ENCODE peak calls at places on chromosomes 5 and 9, in ten cellular contexts. One of them, this sample, is unnamed.
A peak's percentile ranks its signal among the peaks of the same experiment; 100 is the strongest.

GRCh38 chr9:1173211-1173610 is 123.1 kb downstream of the DMRT2 start:
- DNase-seq in GM12892: no peak
- DNase-seq in endothelial cell of umbilical vein: no peak
- DNase-seq in H54: no peak
- DNase-seq in gastrocnemius medialis: no peak
- DNase-seq in HCT116: no peak
- DNase-seq in spleen: no peak
- DNase-seq in stomach: no peak
- DNase-seq in A549: no peak
- DNase-seq in IMR-90: no peak
- DNase-seq in this sample: no peak

GRCh38 chr5:81542242-81542641 is 148.3 kb upstream of the ACOT12 start:
- DNase-seq in stomach: no peak
- DNase-seq in spleen: no peak
- DNase-seq in gastrocnemius medialis: no peak
- DNase-seq in endothelial cell of umbilical vein: no peak
- DNase-seq in IMR-90: no peak
- DNase-seq in A549: no peak
- DNase-seq in GM12892: no peak
- DNase-seq in HCT116: no peak
- DNase-seq in H54: no peak
- DNase-seq in this sample: no peak

GRCh38 chr5:57492632-57493031 is 10.0 kb upstream of the ACTBL2 start:
- DNase-seq in gastrocnemius medialis: no peak
- DNase-seq in IMR-90: no peak
- DNase-seq in endothelial cell of umbilical vein: no peak
- DNase-seq in GM12892: no peak
- DNase-seq in H54: no peak
- DNase-seq in stomach: no peak
- DNase-seq in A549: no peak
- DNase-seq in HCT116: no peak
- DNase-seq in spleen: no peak
- DNase-seq in this sample: no peak

GRCh38 chr5:135135530-135136201 is 101.6 kb upstream of the PITX1 start:
- DNase-seq in HCT116: peak; percentile 36
- DNase-seq in GM12892: no peak
- DNase-seq in endothelial cell of umbilical vein: no peak
- DNase-seq in stomach: peak; percentile 63
- DNase-seq in H54: peak; percentile 54
- DNase-seq in spleen: no peak
- DNase-seq in gastrocnemius medialis: peak; percentile 32
- DNase-seq in IMR-90: peak; percentile 79
- DNase-seq in A549: peak; percentile 70
- DNase-seq in this sample: peak; percentile 22

GRCh38 chr5:143213851-143214363 is 189.6 kb downstream of the NR3C1 start:
- DNase-seq in gastrocnemius medialis: no peak
- DNase-seq in IMR-90: peak; percentile 12
- DNase-seq in GM12892: peak; percentile 48
- DNase-seq in HCT116: no peak
- DNase-seq in H54: no peak
- DNase-seq in endothelial cell of umbilical vein: peak; percentile 64
- DNase-seq in A549: no peak
- DNase-seq in stomach: no peak
- DNase-seq in spleen: no peak
- DNase-seq in this sample: no peak

GRCh38 chr5:35855221-35855620 is 1.5 kb upstream of the IL7R start:
- DNase-seq in H54: no peak
- DNase-seq in endothelial cell of umbilical vein: no peak
- DNase-seq in stomach: no peak
- DNase-seq in spleen: no peak
- DNase-seq in HCT116: no peak
- DNase-seq in IMR-90: no peak
- DNase-seq in gastrocnemius medialis: no peak
- DNase-seq in GM12892: no peak
- DNase-seq in A549: no peak
- DNase-seq in this sample: no peak

GRCh38 chr9:71025728-71026127 is 95.7 kb downstream of the TRPM3 start:
- DNase-seq in stomach: no peak
- DNase-seq in H54: no peak
- DNase-seq in endothelial cell of umbilical vein: no peak
- DNase-seq in gastrocnemius medialis: no peak
- DNase-seq in A549: no peak
- DNase-seq in IMR-90: no peak
- DNase-seq in GM12892: no peak
- DNase-seq in HCT116: no peak
- DNase-seq in spleen: no peak
- DNase-seq in this sample: no peak

GRCh38 chr9:94011134-94011533 is 56.0 kb upstream of the BARX1 start:
- DNase-seq in H54: peak; percentile 59
- DNase-seq in IMR-90: no peak
- DNase-seq in gastrocnemius medialis: no peak
- DNase-seq in GM12892: no peak
- DNase-seq in A549: no peak
- DNase-seq in spleen: no peak
- DNase-seq in HCT116: no peak
- DNase-seq in endothelial cell of umbilical vein: no peak
- DNase-seq in stomach: peak; percentile 41
- DNase-seq in this sample: no peak

GRCh38 chr5:180642181-180643140 is 6.9 kb downstream of the FLT4 start:
- DNase-seq in endothelial cell of umbilical vein: no peak
- DNase-seq in A549: no peak
- DNase-seq in spleen: no peak
- DNase-seq in IMR-90: no peak
- DNase-seq in gastrocnemius medialis: no peak
- DNase-seq in stomach: peak; percentile 17
- DNase-seq in HCT116: no peak
- DNase-seq in H54: no peak
- DNase-seq in GM12892: no peak
- DNase-seq in this sample: no peak

GRCh38 chr5:121462441-121462840 is 389.2 kb upstream of the FTMT start:
- DNase-seq in GM12892: no peak
- DNase-seq in H54: no peak
- DNase-seq in stomach: no peak
- DNase-seq in gastrocnemius medialis: no peak
- DNase-seq in A549: no peak
- DNase-seq in endothelial cell of umbilical vein: no peak
- DNase-seq in IMR-90: no peak
- DNase-seq in HCT116: no peak
- DNase-seq in spleen: no peak
- DNase-seq in this sample: no peak

GRCh38 chr5:117888688-117889087 is 1099.7 kb downstream of the DTWD2 start:
- DNase-seq in gastrocnemius medialis: no peak
- DNase-seq in HCT116: no peak
- DNase-seq in H54: no peak
- DNase-seq in GM12892: peak; percentile 1
- DNase-seq in endothelial cell of umbilical vein: no peak
- DNase-seq in IMR-90: peak; percentile 19
- DNase-seq in A549: no peak
- DNase-seq in stomach: no peak
- DNase-seq in spleen: no peak
- DNase-seq in this sample: no peak

GRCh38 chr5:58455495-58455894 is 4.4 kb downstream of the PLK2 start:
- DNase-seq in stomach: no peak
- DNase-seq in endothelial cell of umbilical vein: peak; percentile 15
- DNase-seq in HCT116: no peak
- DNase-seq in GM12892: no peak
- DNase-seq in A549: no peak
- DNase-seq in gastrocnemius medialis: no peak
- DNase-seq in spleen: no peak
- DNase-seq in H54: no peak
- DNase-seq in IMR-90: no peak
- DNase-seq in this sample: no peak

DNA sequence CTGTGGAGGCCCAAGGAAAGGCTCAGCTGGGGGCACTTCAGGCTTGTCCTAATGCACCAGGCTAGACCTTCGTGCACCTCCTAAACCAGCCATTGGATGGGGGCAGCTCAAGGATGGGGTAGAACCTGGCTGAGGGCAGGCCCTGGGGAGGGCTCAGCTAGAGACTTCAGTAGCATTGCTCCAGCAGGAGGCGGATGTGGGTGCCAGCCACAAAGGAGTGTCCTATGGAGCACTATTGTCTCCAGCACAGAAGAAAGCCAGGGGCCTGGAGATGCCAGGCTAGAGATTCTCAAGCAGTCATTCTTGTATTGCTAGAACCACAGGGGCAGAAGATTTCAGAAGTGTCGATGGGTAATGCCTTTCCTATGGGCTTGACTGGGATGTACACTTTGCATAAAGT is 131.8 kb downstream of the SYK start:
- DNase-seq in GM12892: no peak
- DNase-seq in A549: no peak
- DNase-seq in H54: no peak
- DNase-seq in gastrocnemius medialis: no peak
- DNase-seq in spleen: no peak
- DNase-seq in IMR-90: no peak
- DNase-seq in endothelial cell of umbilical vein: no peak
- DNase-seq in stomach: no peak
- DNase-seq in HCT116: no peak
- DNase-seq in this sample: no peak
- TF ChIP-seq POLR2A in GM12892: no peak
- TF ChIP-seq POLR2A in A549: no peak
- TF ChIP-seq POLR2A in H54: no peak
- TF ChIP-seq POLR2A in gastrocnemius medialis: no peak
- TF ChIP-seq POLR2A in spleen: no peak
- TF ChIP-seq POLR2A in IMR-90: no peak
- TF ChIP-seq POLR2A in endothelial cell of umbilical vein: no peak
- TF ChIP-seq POLR2A in stomach: no peak
- TF ChIP-seq POLR2A in HCT116: no peak
- TF ChIP-seq POLR2A in this sample: no peak

GRCh38 chr9:123373941-123374340 is 17.9 kb downstream of the CRB2 start:
- DNase-seq in GM12892: no peak
- DNase-seq in spleen: no peak
- DNase-seq in A549: no peak
- DNase-seq in gastrocnemius medialis: no peak
- DNase-seq in HCT116: no peak
- DNase-seq in H54: no peak
- DNase-seq in stomach: no peak
- DNase-seq in IMR-90: no peak
- DNase-seq in endothelial cell of umbilical vein: no peak
- DNase-seq in this sample: no peak
- TF ChIP-seq POLR2A in GM12892: no peak
- TF ChIP-seq POLR2A in spleen: no peak
- TF ChIP-seq POLR2A in A549: no peak
- TF ChIP-seq POLR2A in gastrocnemius medialis: no peak
- TF ChIP-seq POLR2A in HCT116: no peak
- TF ChIP-seq POLR2A in H54: no peak
- TF ChIP-seq POLR2A in stomach: no peak
- TF ChIP-seq POLR2A in IMR-90: no peak
- TF ChIP-seq POLR2A in endothelial cell of umbilical vein: no peak
- TF ChIP-seq POLR2A in this sample: no peak

GRCh38 chr5:133109655-133110483 is 58.1 kb downstream of the HSPA4 start:
- DNase-seq in H54: no peak
- DNase-seq in endothelial cell of umbilical vein: no peak
- DNase-seq in HCT116: no peak
- DNase-seq in gastrocnemius medialis: no peak
- DNase-seq in IMR-90: no peak
- DNase-seq in stomach: no peak
- DNase-seq in spleen: no peak
- DNase-seq in A549: no peak
- DNase-seq in GM12892: no peak
- DNase-seq in this sample: peak; percentile 47

GRCh38 chr5:133108481-133108921 is 56.7 kb downstream of the HSPA4 start:
- DNase-seq in GM12892: no peak
- DNase-seq in A549: no peak
- DNase-seq in H54: no peak
- DNase-seq in gastrocnemius medialis: no peak
- DNase-seq in spleen: no peak
- DNase-seq in stomach: no peak
- DNase-seq in endothelial cell of umbilical vein: no peak
- DNase-seq in IMR-90: no peak
- DNase-seq in HCT116: no peak
- DNase-seq in this sample: no peak

GRCh38 chr5:133110709-133111108 is 58.9 kb downstream of the HSPA4 start:
- DNase-seq in spleen: no peak
- DNase-seq in GM12892: no peak
- DNase-seq in HCT116: no peak
- DNase-seq in gastrocnemius medialis: no peak
- DNase-seq in H54: no peak
- DNase-seq in IMR-90: no peak
- DNase-seq in A549: no peak
- DNase-seq in endothelial cell of umbilical vein: no peak
- DNase-seq in stomach: no peak
- DNase-seq in this sample: no peak

GRCh38 chr5:133106343-133106742 is 54.5 kb downstream of the HSPA4 start:
- DNase-seq in spleen: no peak
- DNase-seq in stomach: no peak
- DNase-seq in endothelial cell of umbilical vein: no peak
- DNase-seq in A549: no peak
- DNase-seq in HCT116: no peak
- DNase-seq in H54: no peak
- DNase-seq in IMR-90: no peak
- DNase-seq in GM12892: no peak
- DNase-seq in gastrocnemius medialis: no peak
- DNase-seq in this sample: no peak

GRCh38 chr5:133106761-133107572 is 55.2 kb downstream of the HSPA4 start:
- DNase-seq in endothelial cell of umbilical vein: no peak
- DNase-seq in HCT116: no peak
- DNase-seq in A549: no peak
- DNase-seq in IMR-90: no peak
- DNase-seq in GM12892: no peak
- DNase-seq in stomach: no peak
- DNase-seq in gastrocnemius medialis: no peak
- DNase-seq in H54: no peak
- DNase-seq in spleen: no peak
- DNase-seq in this sample: no peak
- TF ChIP-seq POLR2A in endothelial cell of umbilical vein: no peak
- TF ChIP-seq POLR2A in HCT116: no peak
- TF ChIP-seq POLR2A in A549: no peak
- TF ChIP-seq POLR2A in IMR-90: no peak
- TF ChIP-seq POLR2A in GM12892: peak; percentile 35
- TF ChIP-seq POLR2A in stomach: no peak
- TF ChIP-seq POLR2A in gastrocnemius medialis: no peak
- TF ChIP-seq POLR2A in H54: no peak
- TF ChIP-seq POLR2A in spleen: no peak
- TF ChIP-seq POLR2A in this sample: no peak

DNA sequence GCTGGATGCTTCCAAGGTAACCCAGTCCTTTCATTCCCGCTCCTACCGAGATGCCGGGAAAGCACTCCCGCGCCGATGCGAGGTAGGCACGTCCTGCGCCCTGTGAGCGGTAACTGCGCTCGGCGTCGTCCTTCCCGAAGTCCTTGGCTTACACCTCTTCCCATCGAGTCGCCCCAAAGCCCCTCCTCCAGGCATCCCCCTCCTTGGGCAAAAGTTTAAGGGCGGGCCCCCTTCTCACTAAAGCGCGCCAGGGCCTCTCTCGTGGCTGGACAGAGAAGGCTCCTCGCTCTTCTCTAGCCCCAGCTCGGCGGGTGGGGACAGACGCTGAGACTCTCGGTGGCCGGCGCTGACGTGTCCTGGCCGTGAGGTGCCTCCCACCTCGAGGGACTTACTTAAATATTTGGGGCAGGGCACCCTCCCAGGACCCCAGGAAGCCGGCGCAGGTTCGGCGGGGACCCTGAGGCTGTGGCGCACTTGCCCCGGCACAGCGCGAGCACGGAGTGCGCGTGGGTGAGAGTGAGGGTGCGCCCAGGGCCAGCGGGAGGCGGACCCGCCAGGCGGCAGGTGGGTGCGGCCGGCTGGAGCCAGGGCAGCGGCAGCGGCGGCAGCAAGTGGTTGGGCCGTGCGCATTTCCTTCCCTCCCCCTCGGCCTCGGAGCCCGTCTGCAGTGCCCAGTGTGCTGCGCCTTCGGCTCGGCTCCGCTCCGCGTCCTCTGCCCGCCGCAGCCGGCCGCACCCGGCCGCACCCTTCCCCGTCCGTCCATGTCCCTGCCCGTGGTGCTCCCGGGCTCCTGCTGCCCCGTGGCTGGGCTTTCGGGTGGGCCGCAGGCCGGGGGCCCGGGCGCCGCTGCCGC is at the start of gene ENTREP1:
- DNase-seq in IMR-90: no peak
- DNase-seq in A549: peak; percentile 51
- DNase-seq in H54: peak; percentile 95
- DNase-seq in gastrocnemius medialis: peak; percentile 70
- DNase-seq in stomach: peak; percentile 83
- DNase-seq in HCT116: peak; percentile 24
- DNase-seq in endothelial cell of umbilical vein: peak; percentile 62
- DNase-seq in spleen: peak; percentile 84
- DNase-seq in GM12892: peak; percentile 13
- DNase-seq in this sample: no peak
- TF ChIP-seq POLR2A in IMR-90: no peak
- TF ChIP-seq POLR2A in A549: no peak
- TF ChIP-seq POLR2A in H54: no peak
- TF ChIP-seq POLR2A in gastrocnemius medialis: peak; percentile 78
- TF ChIP-seq POLR2A in stomach: peak; percentile 18
- TF ChIP-seq POLR2A in HCT116: no peak
- TF ChIP-seq POLR2A in endothelial cell of umbilical vein: no peak
- TF ChIP-seq POLR2A in spleen: no peak
- TF ChIP-seq POLR2A in GM12892: no peak
- TF ChIP-seq POLR2A in this sample: no peak